ENCODE peak calls at places on chromosome 18, in five cellular contexts. U, K, Y, P and O are unnamed samples.
A peak's percentile ranks its signal among the peaks of the same experiment; 100 is the strongest.

GRCh38 chr18:76928179-76928868 is 106.0 kb downstream of the ZNF236 start:
- DNase-seq in Y (no peak), K (no peak), U (no peak), P (no peak), O (no peak)

GRCh38 chr18:8423051-8423558 is 186.1 kb upstream of the RAB12 start:
- DNase-seq in Y (no peak), K (peak; percentile 52), U (peak; percentile 65), P (no peak), O (peak; percentile 49)

GRCh38 chr18:36828630-36829361 is at the start of the genes KIAA1328 and TPGS2:
- DNase-seq in P (peak; percentile 96), K (peak; percentile 90), U (peak; percentile 81), Y (peak; percentile 95), O (peak; percentile 70)

GRCh38 chr18:8176554-8176953 is 432.7 kb upstream of the RAB12 start:
- DNase-seq in K (no peak), P (no peak), Y (no peak), U (no peak), O (no peak)

GRCh38 chr18:2411381-2411977 is 159.8 kb downstream of the METTL4 start:
- DNase-seq in Y (no peak), K (peak; percentile 42), U (peak; percentile 52), P (no peak), O (peak; percentile 81)

GRCh38 chr18:2312440-2312839 is 258.9 kb downstream of the METTL4 start:
- DNase-seq in K (no peak), P (no peak), U (no peak), Y (no peak), O (no peak)

GRCh38 chr18:65352183-65352582 is 398.6 kb upstream of the CDH7 start:
- DNase-seq in Y (no peak), K (no peak), P (no peak), U (no peak), O (no peak)

GRCh38 chr18:74281011-74281638 is 10.6 kb downstream of the CYB5A start:
- DNase-seq in P (no peak), U (no peak), K (no peak), Y (no peak), O (no peak)

GRCh38 chr18:41128545-41128944 is 826.5 kb upstream of the PIK3C3 start:
- DNase-seq in U (peak; percentile 68), K (peak; percentile 27), Y (no peak), P (no peak), O (no peak)

GRCh38 chr18:60663060-60663989 is 290.8 kb upstream of the MC4R start:
- DNase-seq in K (no peak), Y (no peak), U (no peak), P (no peak), O (no peak)

GRCh38 chr18:39946623-39947061 is 2008.4 kb upstream of the PIK3C3 start:
- DNase-seq in Y (no peak), K (peak; percentile 78), U (peak; percentile 76), P (no peak), O (no peak)

DNA sequence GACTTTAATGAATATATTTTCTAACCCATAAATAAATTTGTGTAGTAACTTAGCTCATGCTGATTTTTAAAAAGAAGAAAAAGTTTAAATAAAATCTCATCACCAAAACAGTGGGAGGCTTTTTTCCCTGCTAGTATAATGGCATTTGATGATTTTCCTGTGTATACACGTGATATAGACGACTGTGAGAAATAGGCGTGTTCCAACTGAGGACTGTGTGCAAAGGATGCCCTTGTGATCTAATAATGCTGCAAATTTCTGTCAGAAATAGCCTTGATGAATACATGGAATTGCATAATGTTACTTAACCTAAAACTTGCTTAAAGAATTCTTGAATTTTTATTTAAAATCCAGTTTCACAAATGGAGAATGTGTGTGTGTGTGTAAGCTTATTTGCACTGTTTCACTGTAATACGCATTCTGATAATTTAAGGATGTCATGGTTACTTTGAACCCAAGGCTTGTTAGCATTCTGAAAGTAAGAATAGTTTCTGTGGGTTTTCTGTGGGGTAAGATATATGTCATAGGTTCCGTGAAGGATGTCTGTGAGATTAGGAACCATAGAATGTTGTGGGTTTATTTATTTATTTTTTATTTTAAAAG is 178.0 kb downstream of the DLGAP1 start:
- DNase-seq in U (no peak), P (peak; percentile 58), Y (no peak), K (no peak), O (no peak)
- TF ChIP-seq CTCF in U (no peak), P (no peak), Y (no peak), K (no peak), O (no peak)

GRCh38 chr18:910247-910646 is 5.6 kb downstream of the ADCYAP1 start:
- DNase-seq in U (no peak), P (no peak), K (no peak), Y (no peak), O (no peak)
- H3K4me3 ChIP-seq in U (no peak overlapping the region), P (no peak overlapping the region), K (no peak overlapping the region), Y (no peak overlapping the region), O (no peak overlapping the region)

GRCh38 chr18:6404834-6405233 is 9.9 kb downstream of the L3MBTL4 start:
- DNase-seq in Y (no peak), P (no peak), U (no peak), K (no peak), O (no peak)
- TF ChIP-seq CTCF in Y (no peak), P (no peak), U (no peak), K (no peak), O (no peak)

GRCh38 chr18:79392226-79392625 is 3.5 kb upstream of the NFATC1 start:
- DNase-seq in U (no peak), Y (no peak), P (no peak), K (no peak), O (no peak)

GRCh38 chr18:79393626-79394401 is 1.9 kb upstream of the NFATC1 start:
- DNase-seq in U (peak; percentile 74), P (no peak), Y (peak; percentile 94), K (peak; percentile 88), O (peak; percentile 79)

GRCh38 chr18:79395308-79395640 is 456 bp upstream of the NFATC1 start:
- DNase-seq in P (no peak), Y (peak; percentile 53), U (no peak), K (no peak), O (no peak)

GRCh38 chr18:79394438-79395307 is 1.1 kb upstream of the NFATC1 start:
- DNase-seq in U (peak; percentile 49), K (peak; percentile 82), Y (peak; percentile 75), P (no peak), O (peak; percentile 73)

GRCh38 chr18:79393181-79393598 is 2.5 kb upstream of the NFATC1 start:
- DNase-seq in Y (peak; percentile 67), K (peak; percentile 26), U (no peak), P (no peak), O (no peak)
- H3K4me3 ChIP-seq in Y (peak overlapping the region; percentile 58), K (peak overlapping the region; percentile 55), U (peak overlapping the region; percentile 40), P (no peak overlapping the region), O (no peak overlapping the region)

GRCh38 chr18:31686572-31686971 is 2.2 kb upstream of the B4GALT6 start:
- DNase-seq in Y (no peak), U (no peak), P (no peak), K (no peak), O (no peak)

GRCh38 chr18:31688601-31689000 is 4.2 kb upstream of the B4GALT6 start:
- DNase-seq in P (no peak), K (no peak), U (no peak), Y (no peak), O (no peak)

GRCh38 chr18:31687016-31687415 is 2.6 kb upstream of the B4GALT6 start:
- DNase-seq in P (no peak), Y (no peak), U (no peak), K (no peak), O (no peak)

GRCh38 chr18:31685097-31686082 is 1.0 kb upstream of the B4GALT6 start:
- DNase-seq in P (peak; percentile 95), Y (peak; percentile 85), K (peak; percentile 72), U (peak; percentile 54), O (peak; percentile 70)

GRCh38 chr18:31687529-31687928 is 3.1 kb upstream of the B4GALT6 start:
- DNase-seq in P (no peak), Y (no peak), K (no peak), U (no peak), O (no peak)
- TF ChIP-seq CTCF in P (no peak), Y (peak; percentile 8), K (no peak), U (peak; percentile 4), O (peak; percentile 29)

GRCh38 chr18:54843302-54843701 is 15.0 kb downstream of the RAB27B start:
- DNase-seq in K (peak; percentile 3), P (no peak), Y (no peak), U (peak; percentile 31), O (no peak)

GRCh38 chr18:54850598-54850997 is 22.3 kb downstream of the RAB27B start:
- DNase-seq in P (no peak), K (no peak), U (no peak), Y (no peak), O (no peak)

GRCh38 chr18:54849683-54850082 is 21.4 kb downstream of the RAB27B start:
- DNase-seq in Y (no peak), K (no peak), P (no peak), U (no peak), O (no peak)

GRCh38 chr18:54848121-54848520 is 19.8 kb downstream of the RAB27B start:
- DNase-seq in Y (no peak), K (no peak), P (no peak), U (no peak), O (no peak)

DNA sequence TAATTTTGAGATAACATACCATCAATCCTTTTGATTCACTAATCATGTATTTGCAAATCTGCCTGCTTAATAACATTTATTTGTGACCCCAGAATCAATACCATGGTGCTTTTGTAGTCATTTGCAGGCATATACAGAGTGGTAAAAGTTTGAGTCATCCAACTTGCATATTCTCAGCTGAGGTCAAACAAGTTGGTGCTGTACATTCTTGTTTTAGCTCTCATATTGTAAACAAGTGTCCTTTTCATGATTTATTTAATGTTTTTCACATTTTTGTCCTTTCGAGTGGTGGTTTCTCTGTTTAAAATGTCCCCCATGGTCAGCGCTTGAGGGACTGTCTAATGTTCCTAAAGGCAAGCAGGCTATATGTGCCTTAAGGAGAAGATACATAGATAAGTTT is 17.5 kb downstream of the RAB27B start:
- DNase-seq in P (no peak), U (peak; percentile 62), Y (no peak), K (peak; percentile 1), O (no peak)
- H3K4me3 ChIP-seq in P (no peak overlapping the region), U (no peak overlapping the region), Y (no peak overlapping the region), K (no peak overlapping the region), O (no peak overlapping the region)

DNA sequence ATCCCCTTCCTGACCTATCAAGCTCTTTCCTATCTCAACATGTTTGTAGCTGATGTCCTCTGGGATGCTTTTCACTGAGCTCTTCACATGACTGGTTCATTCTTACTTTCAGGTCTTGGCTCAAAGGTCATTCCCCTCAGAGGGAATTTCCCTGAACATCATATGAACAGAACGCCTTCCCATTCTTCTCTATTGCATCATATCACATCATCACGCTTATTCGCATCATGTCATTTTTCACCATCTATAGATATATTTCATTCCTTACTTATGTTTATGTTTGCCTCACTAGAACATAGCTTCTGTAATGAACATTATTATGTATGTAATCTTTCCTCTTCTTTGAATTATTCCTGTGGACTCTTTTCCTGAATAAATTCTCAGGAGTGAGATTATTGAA is 178.9 kb upstream of the APCDD1 start:
- DNase-seq in U (no peak), K (no peak), Y (no peak), P (no peak), O (no peak)
- TF ChIP-seq CTCF in U (no peak), K (no peak), Y (no peak), P (no peak), O (no peak)

GRCh38 chr18:57841568-57841967 is 38.5 kb upstream of the ATP8B1 start:
- DNase-seq in Y (no peak), K (no peak), U (no peak), P (peak; percentile 79), O (no peak)
- H3K4me3 ChIP-seq in Y (no peak overlapping the region), K (no peak overlapping the region), U (no peak overlapping the region), P (no peak overlapping the region), O (no peak overlapping the region)